ENCODE peak calls at places on chromosomes 4 and X, in eight cellular contexts. U is endothelial cell of umbilical vein; G is stomach; H is AG09309; A is fibroblast of mammary gland; E is CD8-positive, alpha-beta T cell; J is colonic mucosa; T is tibial artery. W is an unnamed sample.
A peak's percentile ranks its signal among the peaks of the same experiment; 100 is the strongest.

GRCh38 chr4:176949022-176949421 is 156.3 kb upstream of the VEGFC start:
- DNase-seq in U (no peak), G (no peak), H (peak; percentile 60), A (peak; percentile 77), E (no peak), J (no peak), T (no peak), W (no peak)

GRCh38 chr4:113499166-113499565 is 262.4 kb downstream of the CAMK2D start:
- DNase-seq in U (no peak), G (no peak), H (no peak), A (no peak), E (no peak), J (no peak), T (no peak), W (no peak)

GRCh38 chr4:86442881-86443280 is 83.0 kb upstream of the MAPK10 start:
- DNase-seq in U (no peak), G (no peak), H (no peak), A (no peak), E (no peak), J (no peak), T (no peak), W (no peak)

GRCh38 chr4:141410839-141411238 is 190.1 kb downstream of the ZNF330 start:
- DNase-seq in U (no peak), G (no peak), H (peak; percentile 25), A (no peak), E (no peak), J (no peak), T (no peak), W (no peak)

GRCh38 chr4:183330841-183331240 is 8.6 kb upstream of the CLDN24 start:
- DNase-seq in U (no peak), G (no peak), H (no peak), A (peak; percentile 34), E (no peak), J (no peak), T (no peak), W (no peak)

GRCh38 chr4:32145987-32146386 is 1425.8 kb downstream of the PCDH7 start:
- DNase-seq in U (no peak), G (no peak), H (no peak), A (no peak), E (no peak), J (no peak), T (no peak), W (no peak)

GRCh38 chrX:154096140-154097002 is 1.1 kb downstream of the MECP2 start:
- DNase-seq in U (no peak), G (no peak), H (no peak), A (peak; percentile 56), E (no peak), J (no peak), T (peak; percentile 24), W (no peak)

GRCh38 chr4:109233585-109233984 is 68.9 kb downstream of the COL25A1 start:
- DNase-seq in U (no peak), G (no peak), H (no peak), A (peak; percentile 6), E (no peak), J (no peak), T (no peak), W (no peak)

GRCh38 chr4:58961925-58962324 is 1851.7 kb upstream of the IGFBP7 start:
- DNase-seq in U (no peak), G (no peak), H (no peak), A (no peak), E (no peak), J (no peak), T (no peak), W (no peak)

GRCh38 chrX:55996649-55997048 is 235.5 kb upstream of the KLF8 start:
- DNase-seq in U (no peak), G (no peak), H (no peak), A (no peak), E (no peak), J (no peak), T (no peak), W (no peak)

GRCh38 chrX:130756233-130756632 is 146.8 kb downstream of the ENOX2 start:
- DNase-seq in U (no peak), G (no peak), H (no peak), A (no peak), E (no peak), J (no peak), T (no peak), W (no peak)

GRCh38 chr4:153929651-153930050 is 140.8 kb upstream of the SFRP2 start:
- DNase-seq in U (no peak), G (no peak), H (no peak), A (no peak), E (no peak), J (no peak), T (no peak), W (no peak)

GRCh38 chrX:12065251-12065650 is 73.0 kb upstream of the FRMPD4 start:
- DNase-seq in U (peak; percentile 6), G (no peak), H (no peak), A (peak; percentile 35), E (no peak), J (no peak), T (no peak), W (no peak)

GRCh38 chrX:39903343-39903742 is 194.4 kb downstream of the BCOR start:
- DNase-seq in U (no peak), G (no peak), H (peak; percentile 40), A (peak; percentile 72), E (no peak), J (no peak), T (no peak), W (no peak)

GRCh38 chrX:24607616-24608015 is 39.5 kb downstream of the PCYT1B start:
- DNase-seq in U (no peak), G (no peak), H (no peak), A (peak; percentile 10), E (no peak), J (no peak), T (no peak), W (no peak)

GRCh38 chrX:24610540-24610939 is 36.6 kb downstream of the PCYT1B start:
- DNase-seq in U (no peak), G (no peak), H (no peak), A (no peak), E (no peak), J (no peak), T (no peak), W (no peak)
- TF ChIP-seq CTCF in U (no peak), G (no peak), H (no peak), A (no peak), E (no peak), J (no peak), T (no peak), W (no peak)

GRCh38 chr4:30860983-30861382 is 140.8 kb downstream of the PCDH7 start:
- DNase-seq in U (no peak), G (no peak), H (no peak), A (no peak), E (no peak), J (no peak), T (no peak), W (no peak)
- TF ChIP-seq CTCF in U (no peak), G (no peak), H (no peak), A (no peak), E (no peak), J (no peak), T (no peak), W (no peak)

DNA sequence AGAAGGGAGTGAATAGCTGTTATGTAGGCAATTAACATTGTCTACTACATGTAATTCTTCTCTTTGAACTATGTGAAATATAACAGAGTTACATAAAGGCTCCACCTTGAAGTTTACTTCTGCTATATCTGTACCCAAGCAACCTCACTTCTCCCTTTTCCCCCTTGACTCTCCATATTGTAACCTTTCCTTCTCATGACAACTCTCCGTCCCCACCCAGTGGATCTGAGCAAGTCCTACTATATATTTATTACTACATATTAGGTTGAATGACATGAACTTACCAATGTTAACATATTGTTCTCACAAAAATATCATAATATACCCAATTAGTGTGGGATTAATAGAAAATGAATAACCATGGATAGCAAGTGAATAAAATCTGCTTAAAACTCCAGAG is 93.2 kb upstream of the ATP8A1 start:
- DNase-seq in U (peak; percentile 18), G (no peak), H (no peak), A (peak; percentile 0), E (peak; percentile 2), J (no peak), T (no peak), W (no peak)
- TF ChIP-seq CTCF in U (no peak), G (peak; percentile 19), H (no peak), A (no peak), E (peak; percentile 59), J (no peak), T (no peak), W (peak; percentile 21)

GRCh38 chr4:14792702-14793227 is 209.5 kb upstream of the CPEB2 start:
- DNase-seq in U (no peak), G (no peak), H (no peak), A (peak; percentile 26), E (no peak), J (no peak), T (no peak), W (no peak)
- TF ChIP-seq CTCF in U (no peak), G (no peak), H (no peak), A (no peak), E (no peak), J (no peak), T (no peak), W (no peak)

GRCh38 chr4:165813606-165814005 is 59.4 kb upstream of the TLL1 start:
- DNase-seq in U (no peak), G (no peak), H (no peak), A (peak; percentile 15), E (no peak), J (no peak), T (no peak), W (no peak)

GRCh38 chr4:165814256-165815010 is 58.6 kb upstream of the TLL1 start:
- DNase-seq in U (peak; percentile 21), G (no peak), H (no peak), A (peak; percentile 65), E (no peak), J (no peak), T (no peak), W (no peak)

GRCh38 chr4:165806613-165807012 is 66.4 kb upstream of the TLL1 start:
- DNase-seq in U (no peak), G (no peak), H (no peak), A (no peak), E (no peak), J (no peak), T (no peak), W (no peak)

GRCh38 chr4:165805406-165805805 is 67.6 kb upstream of the TLL1 start:
- DNase-seq in U (no peak), G (no peak), H (no peak), A (no peak), E (no peak), J (no peak), T (no peak), W (no peak)

DNA sequence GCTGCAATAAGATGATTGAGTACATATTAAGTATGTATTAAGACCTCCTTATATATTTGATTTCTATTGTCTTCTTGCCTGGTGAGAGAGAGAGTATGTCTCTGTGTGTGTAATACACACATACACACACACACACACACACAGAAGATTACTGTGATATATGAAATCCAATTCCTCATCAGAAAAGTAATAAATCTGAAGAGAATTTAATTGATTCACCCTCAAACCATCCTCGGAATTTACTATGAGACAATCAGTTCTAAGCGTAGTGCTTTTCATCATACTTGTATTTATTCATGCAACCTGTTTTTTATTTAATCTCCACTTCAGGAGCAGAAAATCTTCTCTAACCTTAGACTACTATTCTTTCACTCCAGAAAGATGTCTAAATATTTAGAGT is 62.3 kb upstream of the TLL1 start:
- DNase-seq in U (no peak), G (no peak), H (no peak), A (peak; percentile 43), E (no peak), J (no peak), T (no peak), W (no peak)
- TF ChIP-seq CTCF in U (no peak), G (no peak), H (no peak), A (no peak), E (no peak), J (no peak), T (no peak), W (no peak)